ENCODE peak calls at places on chromosomes 2 and 18, in nine cellular contexts. G is Calu3, N is prostate gland, T is GM10248, B is fibroblast of mammary gland, D is endothelial cell, L is heart right ventricle, F is B cell, I is foreskin fibroblast. H is an unnamed sample.
A peak's percentile ranks its signal among the peaks of the same experiment; 100 is the strongest.

GRCh38 chr2:235378261-235378660 is 115.6 kb upstream of the AGAP1 start:
- DNase-seq in G (peak; percentile 61), N (peak; percentile 15), T (no peak), B (peak; percentile 34), D (no peak), L (no peak), F (no peak), I (no peak), H (no peak)

GRCh38 chr2:160515120-160515519 is 21.5 kb upstream of the RBMS1 start:
- DNase-seq in G (no peak), N (no peak), T (no peak), B (no peak), D (no peak), L (no peak), F (no peak), I (no peak), H (no peak)

GRCh38 chr2:168802825-168803726 is 639 bp downstream of the NOSTRIN start:
- DNase-seq in G (peak; percentile 24), N (no peak), T (no peak), B (no peak), D (no peak), L (no peak), F (no peak), I (no peak), H (no peak)

GRCh38 chr18:23213200-23213599 is 77.9 kb downstream of the CABLES1 start:
- DNase-seq in G (no peak), N (no peak), T (no peak), B (peak; percentile 26), D (no peak), L (no peak), F (no peak), I (peak; percentile 45), H (no peak)

GRCh38 chr2:151410485-151410833 is 757 bp downstream of the RIF1 start:
- DNase-seq in G (peak; percentile 56), N (peak; percentile 30), T (peak; percentile 51), B (peak; percentile 8), D (peak; percentile 26), L (no peak), F (peak; percentile 61), I (peak; percentile 40), H (no peak)

GRCh38 chr18:30945769-30946168 is 96.8 kb downstream of the DSC3 start:
- DNase-seq in G (no peak), N (no peak), T (no peak), B (no peak), D (no peak), L (no peak), F (no peak), I (no peak), H (no peak)

GRCh38 chr2:82959677-82960076 is 1499.4 kb downstream of the SUCLG1 start:
- DNase-seq in G (no peak), N (no peak), T (no peak), B (no peak), D (no peak), L (no peak), F (no peak), I (peak; percentile 5), H (no peak)

GRCh38 chr2:79085382-79085781 is 2.4 kb downstream of the REG1B start:
- DNase-seq in G (no peak), N (no peak), T (no peak), B (no peak), D (no peak), L (no peak), F (no peak), I (no peak), H (no peak)

GRCh38 chr2:118841828-118842461 is 5.5 kb downstream of the EN1 start:
- DNase-seq in G (no peak), N (no peak), T (no peak), B (no peak), D (peak; percentile 22), L (no peak), F (peak; percentile 55), I (peak; percentile 23), H (no peak)

GRCh38 chr2:184372484-184372883 is 225.8 kb upstream of the ZNF804A start:
- DNase-seq in G (no peak), N (no peak), T (no peak), B (no peak), D (no peak), L (no peak), F (no peak), I (no peak), H (no peak)

GRCh38 chr2:76692896-76693295 is 829.3 kb downstream of the LRRTM4 start:
- DNase-seq in G (no peak), N (no peak), T (no peak), B (no peak), D (no peak), L (no peak), F (no peak), I (no peak), H (no peak)

GRCh38 chr18:63320041-63320689 is 596 bp upstream of the BCL2 start:
- DNase-seq in G (peak; percentile 65), N (peak; percentile 83), T (peak; percentile 88), B (peak; percentile 81), D (peak; percentile 66), L (peak; percentile 80), F (peak; percentile 97), I (peak; percentile 87), H (peak; percentile 31)

GRCh38 chr2:126890136-126890961 is 8.3 kb upstream of the TEX51 start:
- DNase-seq in G (no peak), N (no peak), T (no peak), B (no peak), D (no peak), L (no peak), F (no peak), I (no peak), H (no peak)

GRCh38 chr2:145723872-145724271 is 1204.0 kb upstream of the ZEB2 start:
- DNase-seq in G (no peak), N (no peak), T (no peak), B (no peak), D (no peak), L (no peak), F (no peak), I (no peak), H (no peak)

DNA sequence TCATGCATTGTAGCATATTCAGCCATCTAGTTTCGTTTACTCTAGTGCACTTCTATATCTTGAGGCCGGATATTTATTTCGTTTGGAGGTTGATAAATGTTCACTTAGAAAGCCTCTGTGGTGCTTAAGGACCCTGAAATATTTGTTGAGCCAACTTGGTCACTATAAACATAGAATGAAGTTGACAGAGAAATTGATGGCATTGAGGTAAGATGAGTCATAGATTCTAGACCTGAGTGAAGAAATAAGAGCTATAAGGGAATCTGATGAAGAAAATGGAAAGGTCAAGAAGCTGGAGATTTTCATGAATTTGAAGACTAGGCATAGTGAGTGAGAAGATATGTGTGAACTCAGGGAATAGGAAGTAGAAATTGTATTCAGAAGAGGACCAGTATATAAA is 35.9 kb downstream of the EPC2 start:
- DNase-seq in G (no peak), N (no peak), T (no peak), B (peak; percentile 24), D (no peak), L (no peak), F (no peak), I (no peak), H (no peak)
- TF ChIP-seq CTCF in G (no peak), N (no peak), T (no peak), B (no peak), D (no peak), L (no peak), F (no peak), I (no peak), H (no peak)

DNA sequence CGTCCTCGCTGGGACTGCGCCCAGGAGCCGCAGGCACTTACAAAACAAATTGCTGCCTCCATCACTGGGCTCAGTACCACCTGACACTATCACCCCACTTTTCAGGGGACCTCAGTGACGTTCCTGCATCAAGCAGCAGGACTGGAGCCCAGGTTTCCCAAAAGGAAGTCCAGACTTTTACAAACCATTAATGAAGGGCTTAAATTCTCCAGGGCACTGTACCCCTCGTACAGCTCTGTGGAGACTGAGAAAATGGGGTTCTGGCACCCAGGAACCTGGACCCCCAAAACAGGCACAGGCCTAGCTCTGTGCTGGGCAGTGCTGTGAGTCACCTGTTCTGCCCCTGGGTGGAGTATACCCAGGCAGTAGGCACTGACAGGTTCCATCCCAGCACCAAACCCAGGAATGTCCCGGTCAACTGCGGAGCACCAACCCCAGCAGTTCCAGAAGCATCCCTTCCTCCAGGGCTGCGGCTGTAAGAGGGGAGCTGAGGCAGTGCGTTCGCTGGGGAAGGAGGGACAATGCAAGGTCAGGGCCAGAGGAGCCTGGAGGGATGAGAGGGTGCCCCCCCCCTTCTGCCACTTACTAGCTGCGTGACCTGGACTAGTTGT is 24.6 kb upstream of the NOTO start:
- DNase-seq in G (no peak), N (no peak), T (no peak), B (no peak), D (no peak), L (no peak), F (peak; percentile 33), I (no peak), H (no peak)
- TF ChIP-seq CTCF in G (no peak), N (no peak), T (no peak), B (no peak), D (no peak), L (peak; percentile 35), F (peak; percentile 52), I (no peak), H (no peak)

GRCh38 chr2:171084128-171084527 is 76.6 kb downstream of the TLK1 start:
- DNase-seq in G (no peak), N (no peak), T (no peak), B (no peak), D (no peak), L (no peak), F (no peak), I (no peak), H (no peak)

GRCh38 chr2:171089489-171089888 is 71.2 kb downstream of the TLK1 start:
- DNase-seq in G (no peak), N (no peak), T (no peak), B (no peak), D (no peak), L (no peak), F (no peak), I (no peak), H (no peak)

GRCh38 chr2:171088057-171088834 is 72.4 kb downstream of the TLK1 start:
- DNase-seq in G (no peak), N (no peak), T (no peak), B (no peak), D (no peak), L (no peak), F (no peak), I (no peak), H (no peak)

GRCh38 chr2:171087547-171087946 is 73.1 kb downstream of the TLK1 start:
- DNase-seq in G (no peak), N (no peak), T (no peak), B (no peak), D (no peak), L (no peak), F (no peak), I (no peak), H (no peak)

GRCh38 chr2:171086352-171087290 is 74.1 kb downstream of the TLK1 start:
- DNase-seq in G (peak; percentile 32), N (peak; percentile 16), T (peak; percentile 18), B (peak; percentile 77), D (peak; percentile 62), L (no peak), F (peak; percentile 16), I (peak; percentile 72), H (peak; percentile 18)
- TF ChIP-seq CTCF in G (peak; percentile 20), N (no peak), T (peak; percentile 60), B (peak; percentile 85), D (peak; percentile 35), L (peak; percentile 49), F (peak; percentile 66), I (peak; percentile 67), H (peak; percentile 72)

GRCh38 chr2:173354601-173355131 is at the start of gene CDCA7:
- DNase-seq in G (peak; percentile 90), N (peak; percentile 65), T (peak; percentile 85), B (peak; percentile 49), D (peak; percentile 80), L (peak; percentile 62), F (peak; percentile 77), I (peak; percentile 81), H (no peak)
- TF ChIP-seq CTCF in G (no peak), N (no peak), T (no peak), B (no peak), D (no peak), L (no peak), F (no peak), I (no peak), H (no peak)